ENCODE peak calls at places on chromosomes 6 and 20, in six cellular contexts. D is left lung; B is CD4-positive, alpha-beta memory T cell; O is HepG2; H is suprapubic skin; I is GM23248. V is an unnamed sample.

GRCh38 chr6:163080228-163080627 is 334.3 kb upstream of the QKI start:
- DNase-seq in D (no peak), B (no peak), O (no peak), H (no peak), I (no peak), V (no peak)

GRCh38 chr6:15781890-15782289 is 119.1 kb upstream of the DTNBP1 start:
- DNase-seq in D (no peak), B (no peak), O (no peak), H (no peak), I (no peak), V (no peak)

GRCh38 chr6:125586074-125586473 is 163.4 kb upstream of the HEY2 start:
- DNase-seq in D (no peak), B (no peak), O (no peak), H (no peak), I (peak; percentile 32), V (no peak)

GRCh38 chr20:34524426-34524825 is 8.2 kb downstream of the DYNLRB1 start:
- DNase-seq in D (no peak), B (no peak), O (no peak), H (no peak), I (no peak), V (no peak)

GRCh38 chr20:44324343-44324742 is 12.5 kb upstream of the R3HDML start:
- DNase-seq in D (no peak), B (no peak), O (no peak), H (no peak), I (peak; percentile 18), V (no peak)

GRCh38 chr6:167513763-167514162 is 188.9 kb downstream of the TTLL2 start:
- DNase-seq in D (no peak), B (no peak), O (no peak), H (peak; percentile 6), I (no peak), V (no peak)

GRCh38 chr6:89763550-89763949 is 56.0 kb downstream of the MDN1 start:
- DNase-seq in D (no peak), B (no peak), O (no peak), H (no peak), I (peak; percentile 56), V (no peak)

GRCh38 chr20:40757087-40757486 is 68.1 kb upstream of the MAFB start:
- DNase-seq in D (no peak), B (no peak), O (no peak), H (no peak), I (no peak), V (no peak)

GRCh38 chr20:45497971-45498494 is 17.4 kb downstream of the SPINT3 start:
- DNase-seq in D (no peak), B (no peak), O (no peak), H (no peak), I (no peak), V (no peak)

GRCh38 chr6:68126089-68126749 is 508.9 kb upstream of the ADGRB3 start:
- DNase-seq in D (no peak), B (no peak), O (no peak), H (no peak), I (no peak), V (no peak)

GRCh38 chr6:39040080-39040673 is 8.4 kb upstream of the GLP1R start:
- DNase-seq in D (no peak), B (no peak), O (no peak), H (no peak), I (no peak), V (no peak)

GRCh38 chr6:39948156-39948850 is 14.0 kb upstream of the MOCS1 start:
- DNase-seq in D (no peak), B (no peak), O (peak; percentile 62), H (no peak), I (no peak), V (no peak)

GRCh38 chr6:26243742-26244141 is 121.3 kb upstream of the BTN3A2 start:
- DNase-seq in D (no peak), B (no peak), O (no peak), H (no peak), I (no peak), V (no peak)

GRCh38 chr6:53731906-53732636 is 62.7 kb upstream of the LRRC1 start:
- DNase-seq in D (no peak), B (no peak), O (no peak), H (no peak), I (no peak), V (no peak)
- H3K4me1 ChIP-seq in D (peaks cover 6% of the 10 kb centered on the region), B (peaks cover 26% of the 10 kb centered on the region), O (peaks cover 17% of the 10 kb centered on the region), H (peaks cover 11% of the 10 kb centered on the region), I (peaks cover 29% of the 10 kb centered on the region), V (no peaks in the 10 kb centered on the region)

GRCh38 chr20:6006603-6006949 is 47.3 kb downstream of the LRRN4 start:
- DNase-seq in D (no peak), B (no peak), O (no peak), H (no peak), I (peak; percentile 27), V (no peak)

GRCh38 chr20:6007094-6007528 is 46.7 kb downstream of the LRRN4 start:
- DNase-seq in D (no peak), B (no peak), O (peak; percentile 65), H (no peak), I (peak; percentile 47), V (no peak)

GRCh38 chr20:6008254-6008653 is 45.6 kb downstream of the LRRN4 start:
- DNase-seq in D (peak; percentile 61), B (no peak), O (peak; percentile 86), H (peak; percentile 81), I (peak; percentile 98), V (no peak)

GRCh38 chr20:6012166-6012565 is 41.7 kb downstream of the LRRN4 start:
- DNase-seq in D (no peak), B (no peak), O (no peak), H (no peak), I (no peak), V (no peak)

DNA sequence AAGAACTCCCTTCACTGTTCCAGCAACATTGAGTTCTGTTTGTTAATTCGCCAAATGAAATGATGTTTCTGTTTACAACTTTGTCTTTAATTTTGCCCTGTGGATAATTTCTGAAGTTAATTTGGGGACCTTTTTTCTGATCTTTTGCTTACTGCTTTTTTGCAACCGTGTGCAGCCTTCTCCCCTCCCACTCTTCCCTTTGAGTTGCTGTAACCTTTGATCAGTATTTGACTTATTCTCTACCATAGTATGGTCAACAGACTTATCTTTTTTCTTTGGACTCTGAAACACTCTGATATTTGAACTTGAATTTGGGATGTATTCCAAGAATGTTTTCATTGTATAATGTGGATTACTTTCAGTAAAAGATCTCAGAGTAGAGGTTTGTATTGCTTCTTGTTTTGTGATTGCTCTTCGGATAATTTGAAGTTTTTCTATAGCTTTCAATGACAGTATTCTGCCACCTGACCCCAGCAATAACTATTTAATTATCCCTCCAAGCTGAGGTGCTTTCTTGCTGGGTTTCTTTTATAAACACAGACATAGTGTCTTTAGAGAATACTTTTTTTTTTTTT is 46.2 kb downstream of the LRRN4 start:
- DNase-seq in D (no peak), B (no peak), O (peak; percentile 99), H (no peak), I (peak; percentile 24), V (no peak)
- H3K4me3 ChIP-seq in D (peak overlapping the region; percentile 78), B (peak overlapping the region; percentile 63), O (peak overlapping the region; percentile 86), H (peak overlapping the region; percentile 84), I (peak overlapping the region; percentile 88), V (no peak overlapping the region)

GRCh38 chr6:37056112-37056403 is 50.6 kb downstream of the FGD2 start:
- DNase-seq in D (no peak), B (no peak), O (no peak), H (no peak), I (no peak), V (no peak)
- H3K27ac ChIP-seq in D (no peak overlapping the region), B (no peak overlapping the region), O (no peak overlapping the region), H (peak overlapping the region; percentile 81), I (no peak overlapping the region), V (no peak overlapping the region)

DNA sequence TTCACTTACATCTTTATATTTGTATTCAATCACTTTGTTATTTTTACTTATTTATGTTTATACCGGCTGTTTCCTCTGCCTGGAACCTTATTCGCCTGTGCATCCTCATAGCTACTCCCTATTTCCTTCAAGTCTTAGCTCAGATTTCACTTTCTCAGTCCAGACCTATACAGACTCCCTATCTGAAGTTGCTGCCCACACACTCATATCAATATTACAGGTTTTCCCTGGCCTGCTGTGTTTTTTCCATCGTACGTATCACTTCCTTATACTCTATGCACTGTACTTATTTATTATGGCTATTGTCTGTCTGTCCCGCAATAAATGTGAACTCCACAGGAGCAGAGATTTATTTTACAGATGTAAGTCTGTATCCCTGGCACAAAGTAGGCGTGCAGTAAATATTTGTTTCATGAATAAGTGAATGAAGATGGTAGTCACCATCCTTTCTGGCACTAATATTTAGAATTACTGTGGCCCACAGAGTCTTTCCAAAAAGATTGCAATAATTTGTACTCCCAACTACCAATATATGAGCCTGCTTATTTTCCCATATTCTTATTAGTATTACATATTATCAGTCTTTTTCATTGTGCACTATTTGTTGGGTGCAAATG is 64.9 kb downstream of the TNFAIP3 start:
- DNase-seq in D (no peak), B (no peak), O (no peak), H (no peak), I (peak; percentile 58), V (no peak)
- H3K4me1 ChIP-seq in D (peaks cover 21% of the 10 kb centered on the region), B (peaks cover 20% of the 10 kb centered on the region), O (peaks cover 13% of the 10 kb centered on the region), H (peaks cover 28% of the 10 kb centered on the region), I (peaks cover 40% of the 10 kb centered on the region), V (no peaks in the 10 kb centered on the region)

GRCh38 chr6:131897050-131897435 is 54.1 kb downstream of the CCN2 start:
- DNase-seq in D (no peak), B (no peak), O (no peak), H (no peak), I (no peak), V (no peak)

GRCh38 chr6:131898718-131899117 is 52.5 kb downstream of the CCN2 start:
- DNase-seq in D (no peak), B (no peak), O (no peak), H (no peak), I (no peak), V (no peak)

GRCh38 chr6:131890091-131890490 is 61.1 kb downstream of the CCN2 start:
- DNase-seq in D (no peak), B (no peak), O (no peak), H (no peak), I (no peak), V (no peak)

GRCh38 chr6:131894735-131895424 is 56.3 kb downstream of the CCN2 start:
- DNase-seq in D (no peak), B (no peak), O (peak; percentile 99), H (no peak), I (no peak), V (no peak)

DNA sequence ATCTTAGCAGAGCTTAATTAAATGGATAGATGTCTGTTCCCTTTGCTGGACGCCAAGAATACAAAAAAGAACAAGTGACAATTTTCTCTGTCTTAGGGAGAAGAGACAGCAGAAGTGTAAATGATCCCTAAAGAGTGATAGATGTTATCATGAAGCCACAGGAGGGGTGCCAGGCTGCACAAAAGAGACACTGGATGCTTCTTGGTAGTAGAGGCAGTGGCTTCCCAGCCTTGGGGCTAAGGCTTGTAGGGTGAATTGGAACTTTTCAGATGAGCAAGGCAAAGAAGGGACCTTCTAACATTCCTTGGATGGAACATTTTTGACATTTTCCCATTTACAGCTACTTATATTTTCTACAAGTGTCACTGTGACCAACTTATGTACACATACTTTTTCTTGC is 58.0 kb downstream of the CCN2 start:
- DNase-seq in D (no peak), B (no peak), O (no peak), H (no peak), I (no peak), V (no peak)
- H3K4me3 ChIP-seq in D (no peak overlapping the region), B (no peak overlapping the region), O (no peak overlapping the region), H (no peak overlapping the region), I (no peak overlapping the region), V (no peak overlapping the region)

GRCh38 chr20:2207770-2208097 is 88.1 kb upstream of the TGM3 start:
- DNase-seq in D (no peak), B (no peak), O (no peak), H (no peak), I (no peak), V (no peak)
- H3K27ac ChIP-seq in D (no peak overlapping the region), B (no peak overlapping the region), O (no peak overlapping the region), H (no peak overlapping the region), I (no peak overlapping the region), V (no peak overlapping the region)